ENCODE peak calls at places on chromosomes 13 and 19, in ten cellular contexts. E is lung; W is adrenal gland; Q is H9; P is DND-41; Z is sigmoid colon; D is tibial artery; X is H1; I is effector memory CD4-positive, alpha-beta T cell; U is right cardiac atrium. K is an unnamed sample. For H3K27me3 and H3K4me1, the result is how much of the 10 kb centered on the place peaks cover.

GRCh38 chr13:29454931-29455481 is 140.5 kb downstream of the SLC7A1 start:
- DNase-seq in U (no peak), D (no peak), X (peak), P (no peak), W (no peak), I (no peak), Q (peak), E (no peak), Z (no peak), K (peak)

GRCh38 chr13:36275190-36276002 is 22.2 kb downstream of the CCDC169 start:
- DNase-seq in W (peak), X (no peak), U (no peak), Q (no peak), D (peak), P (peak), I (no peak), Z (no peak), E (no peak), K (peak)

GRCh38 chr19:48858984-48859710 is 9.3 kb downstream of the PLEKHA4 start:
- DNase-seq in W (no peak), D (no peak), I (peak), E (peak), Q (peak), U (peak), P (peak), X (peak), Z (no peak), K (no peak)

GRCh38 chr13:106597190-106597589 is 29.3 kb upstream of the ARGLU1 start:
- DNase-seq in X (no peak), U (peak), I (no peak), E (no peak), Q (no peak), W (no peak), D (peak), P (no peak), Z (peak), K (no peak)

GRCh38 chr19:12574036-12574435 is 22.8 kb upstream of the ZNF564 start:
- DNase-seq in U (no peak), I (no peak), D (no peak), E (no peak), P (no peak), X (no peak), Q (no peak), Z (no peak), W (no peak), K (no peak)

GRCh38 chr13:40438022-40438692 is 228.3 kb downstream of the FOXO1 start:
- DNase-seq in E (no peak), W (peak), Q (no peak), U (no peak), D (no peak), Z (no peak), I (no peak), P (no peak), X (no peak), K (no peak)

GRCh38 chr13:98910501-98910951 is 67.3 kb downstream of the DOCK9 start:
- DNase-seq in W (peak), U (no peak), I (no peak), Z (no peak), P (peak), X (no peak), Q (no peak), E (no peak), D (peak), K (no peak)

GRCh38 chr19:49718991-49719390 is 28.1 kb downstream of the CPT1C start:
- DNase-seq in U (no peak), Q (no peak), W (no peak), X (no peak), Z (no peak), D (no peak), E (no peak), P (no peak), I (no peak), K (no peak)

GRCh38 chr13:35144496-35144895 is 202.4 kb downstream of the NBEA start:
- DNase-seq in Z (no peak), W (peak), P (no peak), D (no peak), I (no peak), Q (no peak), E (no peak), U (no peak), X (no peak), K (no peak)

GRCh38 chr19:34808566-34808965 is 35.6 kb upstream of the ZNF599 start:
- DNase-seq in I (no peak), X (no peak), Q (no peak), Z (no peak), D (no peak), U (no peak), E (no peak), P (no peak), W (no peak), K (no peak)

GRCh38 chr19:41537789-41538188 is 38.2 kb upstream of the CEACAM21 start:
- DNase-seq in U (no peak), Z (no peak), I (no peak), E (no peak), D (no peak), X (no peak), W (peak), P (peak), Q (no peak), K (no peak)

GRCh38 chr13:30154531-30154930 is 152.8 kb downstream of the KATNAL1 start:
- DNase-seq in D (no peak), Z (peak), I (no peak), P (no peak), W (no peak), Q (no peak), U (no peak), E (no peak), X (no peak), K (no peak)

GRCh38 chr13:43470610-43471009 is 316.2 kb downstream of the ENOX1 start:
- DNase-seq in U (no peak), Z (no peak), P (no peak), Q (no peak), W (no peak), X (no peak), I (no peak), E (no peak), D (no peak), K (no peak)

GRCh38 chr13:51523082-51523518 is 61.2 kb upstream of the WDFY2 start:
- DNase-seq in W (peak), Z (no peak), D (peak), Q (no peak), U (peak), E (peak), P (peak), X (no peak), I (no peak), K (no peak)

GRCh38 chr13:49374585-49375290 is 69.1 kb downstream of the CAB39L start:
- DNase-seq in D (no peak), E (no peak), Q (no peak), U (no peak), I (no peak), Z (no peak), X (no peak), W (no peak), P (no peak), K (no peak)

GRCh38 chr19:17775245-17775927 is 19.6 kb upstream of the B3GNT3 start:
- DNase-seq in Z (no peak), D (peak), U (peak), W (peak), X (peak), P (peak), E (no peak), Q (peak), I (no peak), K (no peak)

GRCh38 chr13:44506719-44507118 is 69.4 kb downstream of the TSC22D1 start:
- DNase-seq in Q (no peak), X (no peak), Z (no peak), E (no peak), U (no peak), I (no peak), W (no peak), P (no peak), D (no peak), K (no peak)

DNA sequence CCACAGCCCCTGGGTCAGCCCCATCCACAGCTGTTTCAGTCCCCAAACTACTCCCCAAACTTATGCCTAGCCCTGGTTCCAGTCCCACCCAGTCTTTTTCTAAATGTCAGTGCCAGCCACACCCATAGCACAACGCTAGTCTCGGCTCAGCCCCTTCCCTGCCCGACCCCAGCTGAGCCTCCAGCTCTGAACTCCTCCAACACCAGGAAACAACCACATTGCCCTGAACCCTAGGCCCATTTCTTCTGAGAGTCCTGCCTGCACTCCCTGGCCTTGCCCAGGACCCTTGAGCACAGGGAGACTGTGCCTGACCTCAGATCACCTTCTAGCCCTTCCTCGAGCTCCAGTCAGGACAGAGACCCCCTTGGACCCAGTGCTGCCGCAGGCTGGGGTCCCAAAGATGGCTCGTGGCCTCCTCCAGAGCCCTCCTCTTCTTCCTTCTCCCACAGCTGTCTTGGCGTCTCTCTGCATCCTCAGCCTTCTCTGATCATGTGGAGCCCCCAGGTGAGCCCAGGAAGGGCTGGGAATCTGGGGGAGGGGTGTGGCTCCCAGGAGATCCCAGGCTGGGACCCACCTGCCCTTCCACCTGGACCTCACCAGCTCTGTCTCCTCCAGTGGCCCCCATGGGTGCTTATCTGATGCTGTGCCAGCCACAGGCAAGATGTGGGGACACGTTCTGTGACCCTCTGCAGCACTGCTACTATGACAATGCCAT is 33.0 kb upstream of the IGFL1 start:
- DNase-seq in Q (no peak), D (no peak), W (no peak), X (no peak), P (no peak), E (no peak), Z (no peak), I (no peak), U (no peak), K (no peak)
- H3K27me3 ChIP-seq in Q (under half), D (under half), W (under half), X (under half), P (under half), E (under half), Z (under half), I (under half), U (under half), K (under half)

GRCh38 chr13:58950911-58951310 is 1212.8 kb downstream of the DIAPH3 start:
- DNase-seq in X (no peak), P (no peak), U (no peak), D (no peak), W (no peak), Q (no peak), E (no peak), Z (no peak), I (no peak), K (no peak)

GRCh38 chr13:58949646-58950045 is 1214.1 kb downstream of the DIAPH3 start:
- DNase-seq in D (no peak), E (no peak), Z (no peak), U (no peak), X (peak), I (no peak), P (peak), Q (no peak), W (no peak), K (no peak)

GRCh38 chr13:58955546-58956385 is 1208.0 kb downstream of the DIAPH3 start:
- DNase-seq in W (no peak), X (no peak), E (no peak), D (no peak), Q (no peak), Z (no peak), I (no peak), U (no peak), P (no peak), K (no peak)

DNA sequence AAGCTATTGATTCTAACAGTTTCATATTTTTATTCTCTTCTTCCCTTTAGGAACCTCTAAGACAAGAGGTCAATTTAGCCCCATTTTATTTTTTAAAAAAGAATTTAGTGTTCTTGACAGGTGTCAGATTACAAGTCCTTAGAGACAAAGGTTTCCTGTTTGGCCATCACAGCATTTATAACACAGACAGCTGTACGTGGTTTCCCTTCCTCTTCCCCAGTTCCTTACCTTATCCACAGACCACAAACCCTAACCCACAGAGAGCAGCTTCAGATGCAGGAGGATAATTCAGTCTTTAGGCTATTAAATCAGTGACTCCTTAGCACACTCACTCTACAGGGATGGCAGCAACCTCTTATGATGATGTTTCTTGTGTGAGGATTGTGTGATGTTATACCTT is 1210.1 kb downstream of the DIAPH3 start:
- DNase-seq in Z (no peak), D (no peak), U (no peak), I (no peak), E (no peak), P (peak), X (no peak), W (no peak), Q (no peak), K (no peak)
- H3K4me1 ChIP-seq in Z (under half), D (under half), U (under half), I (under half), E (under half), P (under half), X (under half), W (under half), Q (under half), K (under half)

GRCh38 chr19:13629687-13630357 is 123.5 kb upstream of the CACNA1A start:
- DNase-seq in E (no peak), Q (no peak), I (no peak), U (no peak), W (no peak), Z (no peak), P (no peak), X (no peak), D (no peak), K (no peak)
- H3K27me3 ChIP-seq in E (under half), Q (under half), I (under half), U (under half), W (under half), Z (under half), P (under half), X (under half), D (under half), K (under half)

GRCh38 chr13:73898899-73899298 is 235.3 kb downstream of the KLF12 start:
- DNase-seq in Q (no peak), X (no peak), E (no peak), W (no peak), I (no peak), U (no peak), D (no peak), P (no peak), Z (no peak), K (no peak)

GRCh38 chr13:73898276-73898675 is 235.9 kb downstream of the KLF12 start:
- DNase-seq in Z (no peak), P (no peak), U (no peak), Q (no peak), D (no peak), X (no peak), W (no peak), E (no peak), I (no peak), K (no peak)

GRCh38 chr13:73893833-73894232 is 240.4 kb downstream of the KLF12 start:
- DNase-seq in W (no peak), D (no peak), X (no peak), E (no peak), P (no peak), Q (no peak), I (no peak), Z (no peak), U (no peak), K (no peak)

GRCh38 chr13:73891805-73892204 is 242.4 kb downstream of the KLF12 start:
- DNase-seq in W (no peak), D (no peak), E (no peak), Z (no peak), X (no peak), Q (no peak), I (no peak), P (no peak), U (no peak), K (no peak)

DNA sequence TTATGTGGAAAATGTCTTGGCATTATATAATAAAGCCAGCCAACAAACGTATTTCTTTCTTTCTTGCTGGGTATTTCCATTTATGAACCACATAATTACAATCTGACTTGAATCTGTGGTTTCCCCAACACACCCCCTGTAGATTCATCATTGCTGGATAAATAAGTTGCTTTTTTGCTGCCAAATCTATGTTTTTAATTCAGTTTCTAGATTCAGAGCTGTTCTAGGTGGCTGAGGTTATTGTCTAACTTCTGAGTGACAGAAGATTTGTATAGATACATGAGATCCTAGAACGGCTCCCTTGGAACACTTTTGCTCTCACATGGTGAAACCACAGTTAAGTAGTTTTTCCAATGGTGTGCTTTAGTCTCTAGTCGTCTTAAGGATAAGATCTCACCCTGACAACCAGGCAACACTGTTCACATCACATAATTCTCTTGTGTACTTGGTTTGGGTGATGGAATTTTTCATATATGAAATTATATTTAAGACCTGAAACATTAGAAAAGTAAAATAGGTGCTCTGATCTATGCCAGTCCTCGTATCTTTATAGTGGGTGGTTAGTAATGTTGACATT is 239.1 kb downstream of the KLF12 start:
- DNase-seq in U (no peak), E (no peak), D (no peak), P (no peak), X (no peak), Q (no peak), W (no peak), I (no peak), Z (no peak), K (no peak)
- H3K4me1 ChIP-seq in U (under half), E (under half), D (under half), P (under half), X (under half), Q (under half), W (under half), I (under half), Z (under half), K (under half)

DNA sequence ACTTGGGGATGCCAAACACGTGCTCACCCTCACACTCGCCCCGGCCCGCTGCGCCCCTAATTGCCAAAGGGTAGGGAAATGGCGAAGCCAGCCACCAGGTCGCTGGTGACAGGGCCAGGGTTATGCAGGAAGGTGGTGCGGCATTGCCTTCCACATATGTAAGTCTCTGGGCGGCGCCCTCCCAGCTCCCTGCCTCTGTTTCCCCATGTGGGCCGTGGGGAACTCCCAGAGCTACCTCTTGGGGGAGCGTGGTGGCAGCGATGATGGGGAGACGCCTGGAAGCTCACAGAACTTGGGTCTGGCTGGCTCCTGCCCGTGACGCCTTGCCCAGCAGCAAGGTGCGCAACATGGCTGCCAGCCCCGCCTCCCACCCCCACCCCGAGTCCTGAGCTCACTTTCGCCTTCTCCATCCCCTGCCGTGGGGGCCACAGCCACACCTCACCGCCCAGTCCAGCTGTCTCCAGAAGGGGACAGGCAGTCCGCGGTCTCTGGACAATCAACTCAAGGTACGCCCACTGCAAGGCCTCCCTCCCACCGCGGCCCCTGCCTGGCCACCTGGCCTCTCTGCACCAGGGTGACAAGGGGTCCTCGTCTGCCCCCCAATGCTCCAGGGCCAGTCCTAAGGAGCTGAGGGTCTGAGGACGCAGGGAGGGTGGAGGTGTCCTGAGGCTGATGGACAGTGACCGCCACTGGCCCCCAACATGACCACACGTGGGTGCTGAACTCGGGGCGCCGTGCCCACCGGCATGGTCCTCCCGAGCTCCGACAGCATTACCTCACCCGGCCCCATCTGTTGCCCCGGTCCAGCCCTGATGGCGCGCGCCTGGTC is 6.6 kb downstream of the C19orf25 start:
- DNase-seq in X (no peak), I (no peak), U (peak), P (no peak), Q (no peak), W (no peak), D (no peak), E (no peak), Z (no peak), K (no peak)
- H3K27me3 ChIP-seq in X (under half), I (under half), U (under half), P (under half), Q (under half), W (half or more), D (under half), E (under half), Z (half or more), K (under half)

DNA sequence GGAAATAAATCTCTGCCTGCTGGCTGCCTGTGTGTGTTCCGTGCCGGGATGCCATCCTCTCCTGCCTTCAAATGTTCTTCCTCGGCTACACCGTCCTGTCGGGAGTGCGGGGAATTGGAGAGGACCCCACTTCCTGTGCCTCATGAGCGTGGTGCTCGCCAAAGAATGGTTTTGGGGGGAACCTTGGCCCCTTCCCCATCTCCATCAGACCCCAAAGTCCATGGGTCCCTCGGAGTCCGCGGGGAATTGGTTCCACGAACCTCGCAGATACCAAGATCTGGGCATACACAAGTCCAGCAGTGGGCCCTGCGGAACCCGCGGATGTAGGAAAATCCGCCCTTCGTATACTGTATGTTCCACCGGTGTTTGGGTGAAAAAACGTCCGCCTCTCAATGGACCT is 2.3 kb upstream of the ZNF865 start:
- DNase-seq in P (no peak), I (no peak), D (no peak), W (no peak), E (no peak), Q (no peak), X (peak), Z (no peak), U (no peak), K (no peak)
- H3K4me1 ChIP-seq in P (half or more), I (under half), D (under half), W (under half), E (under half), Q (under half), X (under half), Z (under half), U (under half), K (under half)